ENCODE peak calls at places on chromosomes 3 and 15, in seven cellular contexts. D, P, B, R, X, F and Y are unnamed samples.

GRCh38 chr15:37045859-37046318 is 54.5 kb downstream of the MEIS2 start:
- DNase-seq in D (peak; percentile 68), P (no peak), B (no peak), R (no peak), X (peak; percentile 14), F (no peak), Y (no peak)

GRCh38 chr3:180704532-180704931 is 25.2 kb upstream of the CCDC39 start:
- DNase-seq in D (no peak), P (no peak), B (no peak), R (no peak), X (no peak), F (no peak), Y (no peak)

GRCh38 chr15:74307827-74308642 is 59.4 kb downstream of the CYP11A1 start:
- DNase-seq in D (peak; percentile 77), P (peak; percentile 69), B (peak; percentile 39), R (peak; percentile 64), X (peak; percentile 64), F (no peak), Y (peak; percentile 49)

GRCh38 chr15:54620916-54621315 is 575.8 kb downstream of the RSL24D1 start:
- DNase-seq in D (no peak), P (peak; percentile 31), B (no peak), R (no peak), X (no peak), F (no peak), Y (no peak)

GRCh38 chr3:65170357-65171090 is 482.7 kb upstream of the ADAMTS9 start:
- DNase-seq in D (peak; percentile 78), P (no peak), B (no peak), R (no peak), X (no peak), F (no peak), Y (no peak)

GRCh38 chr3:77259701-77260100 is 219.8 kb downstream of the ROBO2 start:
- DNase-seq in D (no peak), P (no peak), B (no peak), R (no peak), X (no peak), F (no peak), Y (no peak)

GRCh38 chr3:165817160-165817709 is 20.0 kb downstream of the BCHE start:
- DNase-seq in D (no peak), P (no peak), B (no peak), R (no peak), X (no peak), F (no peak), Y (no peak)

GRCh38 chr3:52068730-52069129 is 12.4 kb upstream of the DUSP7 start:
- DNase-seq in D (no peak), P (no peak), B (no peak), R (no peak), X (no peak), F (no peak), Y (no peak)

GRCh38 chr3:193124861-193125260 is 116.2 kb upstream of the PLAAT1 start:
- DNase-seq in D (no peak), P (no peak), B (no peak), R (no peak), X (no peak), F (no peak), Y (no peak)

GRCh38 chr3:142923694-142924093 is 34.8 kb upstream of the PCOLCE2 start:
- DNase-seq in D (no peak), P (no peak), B (no peak), R (no peak), X (no peak), F (no peak), Y (no peak)

GRCh38 chr3:21944251-21944650 is 193.2 kb upstream of the ZNF385D start:
- DNase-seq in D (no peak), P (no peak), B (no peak), R (no peak), X (no peak), F (no peak), Y (no peak)

GRCh38 chr15:63503739-63504246 is 600 bp upstream of the USP3 start:
- DNase-seq in D (no peak), P (peak; percentile 91), B (peak; percentile 86), R (no peak), X (peak; percentile 34), F (peak; percentile 70), Y (peak; percentile 87)

GRCh38 chr3:42180901-42181300 is 85.1 kb downstream of the CCK start:
- DNase-seq in D (no peak), P (no peak), B (no peak), R (no peak), X (no peak), F (no peak), Y (no peak)

GRCh38 chr3:151459360-151459759 is 1.5 kb downstream of the IGSF10 start:
- DNase-seq in D (no peak), P (no peak), B (no peak), R (no peak), X (no peak), F (no peak), Y (no peak)